ENCODE peak calls at places on chromosomes 6 and 20, in ten cellular contexts. W, Z, O, C, H, I, J, N, B and T are unnamed samples.

GRCh38 chr20:676967-677366 is 1.4 kb upstream of the SCRT2 start:
- DNase-seq in W (no peak), Z (no peak), O (no peak), C (no peak), H (peak), I (no peak), J (no peak), N (no peak), B (no peak), T (no peak)

GRCh38 chr6:13303668-13304017 is 24.7 kb downstream of the TBC1D7 start:
- DNase-seq in W (no peak), Z (peak), O (peak), C (no peak), H (no peak), I (no peak), J (no peak), N (no peak), B (peak), T (no peak)

GRCh38 chr20:50146732-50147662 is 6.5 kb downstream of the PEDS1 start:
- DNase-seq in W (peak), Z (peak), O (no peak), C (no peak), H (no peak), I (peak), J (no peak), N (no peak), B (peak), T (peak)

GRCh38 chr20:38458314-38458713 is 14.3 kb upstream of the RALGAPB start:
- DNase-seq in W (no peak), Z (no peak), O (no peak), C (no peak), H (no peak), I (no peak), J (no peak), N (no peak), B (no peak), T (no peak)

GRCh38 chr6:73263570-73263909 is 544 bp upstream of the KHDC1 start:
- DNase-seq in W (no peak), Z (no peak), O (no peak), C (no peak), H (no peak), I (no peak), J (no peak), N (no peak), B (no peak), T (no peak)

GRCh38 chr6:24933868-24934401 is 1.8 kb downstream of the RIPOR2 start:
- DNase-seq in W (no peak), Z (peak), O (no peak), C (peak), H (peak), I (peak), J (peak), N (peak), B (no peak), T (peak)

GRCh38 chr6:113451030-113451429 is 406.1 kb upstream of the MARCKS start:
- DNase-seq in W (no peak), Z (no peak), O (no peak), C (no peak), H (no peak), I (no peak), J (no peak), N (no peak), B (no peak), T (no peak)

GRCh38 chr6:118317581-118318563 is 230.2 kb upstream of the PLN start:
- DNase-seq in W (no peak), Z (no peak), O (no peak), C (no peak), H (no peak), I (no peak), J (no peak), N (no peak), B (no peak), T (no peak)

GRCh38 chr6:65402564-65402963 is 304.5 kb downstream of the EYS start:
- DNase-seq in W (no peak), Z (no peak), O (no peak), C (no peak), H (no peak), I (no peak), J (no peak), N (no peak), B (no peak), T (no peak)

GRCh38 chr20:17570347-17571152 is 675 bp downstream of the DSTN start:
- DNase-seq in W (no peak), Z (no peak), O (peak), C (no peak), H (peak), I (peak), J (peak), N (peak), B (peak), T (peak)

GRCh38 chr20:61534346-61534745 is 282.3 kb downstream of the CDH4 start:
- DNase-seq in W (no peak), Z (no peak), O (no peak), C (no peak), H (no peak), I (no peak), J (no peak), N (no peak), B (no peak), T (no peak)

GRCh38 chr6:6616670-6617069 is 28.1 kb downstream of the LY86 start:
- DNase-seq in W (no peak), Z (no peak), O (no peak), C (no peak), H (no peak), I (no peak), J (no peak), N (no peak), B (no peak), T (no peak)

GRCh38 chr6:43021270-43022047 is at the start of gene RRP36:
- DNase-seq in W (peak), Z (peak), O (peak), C (peak), H (peak), I (peak), J (peak), N (peak), B (peak), T (peak)